ENCODE peak calls at places on chromosomes 2 and 18, in ten cellular contexts. O is stomach, G is DND-41, L is fibroblast of pulmonary artery, X is ovary, K is fibroblast of lung, T is psoas muscle, W is heart right ventricle, E is IMR-90, I is HCT116. A is an unnamed sample.
A peak's percentile ranks its signal among the peaks of the same experiment; 100 is the strongest.

GRCh38 chr18:38241736-38242135 is 676.1 kb upstream of the CELF4 start:
- DNase-seq in O (no peak), G (no peak), L (no peak), X (no peak), K (peak; percentile 18), T (no peak), W (no peak), E (no peak), I (no peak), A (no peak)

GRCh38 chr2:69304685-69305084 is 82.3 kb downstream of the GFPT1 start:
- DNase-seq in O (no peak), G (no peak), L (no peak), X (no peak), K (no peak), T (no peak), W (no peak), E (no peak), I (no peak), A (no peak)

GRCh38 chr2:13003500-13003899 is 286.8 kb downstream of the TRIB2 start:
- DNase-seq in O (no peak), G (no peak), L (peak; percentile 23), X (no peak), K (no peak), T (no peak), W (no peak), E (no peak), I (no peak), A (no peak)

GRCh38 chr18:48950536-48951447 is at the start of gene SMAD7:
- DNase-seq in O (peak; percentile 40), G (no peak), L (peak; percentile 41), X (peak; percentile 65), K (peak; percentile 46), T (no peak), W (peak; percentile 57), E (no peak), I (no peak), A (no peak)

GRCh38 chr2:159513745-159514144 is 102.6 kb downstream of the BAZ2B start:
- DNase-seq in O (no peak), G (no peak), L (no peak), X (no peak), K (no peak), T (no peak), W (no peak), E (no peak), I (no peak), A (no peak)

GRCh38 chr2:219449609-219450008 is 15.0 kb downstream of the SPEG start:
- DNase-seq in O (no peak), G (no peak), L (no peak), X (peak; percentile 9), K (no peak), T (peak; percentile 32), W (no peak), E (no peak), I (no peak), A (no peak)

GRCh38 chr2:113992090-113992489 is 102.2 kb downstream of the ACTR3 start:
- DNase-seq in O (no peak), G (no peak), L (peak; percentile 18), X (no peak), K (no peak), T (no peak), W (no peak), E (no peak), I (no peak), A (no peak)

GRCh38 chr2:127134833-127135830 is 28.2 kb upstream of the BIN1 start:
- DNase-seq in O (no peak), G (no peak), L (no peak), X (no peak), K (no peak), T (peak; percentile 70), W (no peak), E (no peak), I (no peak), A (no peak)

GRCh38 chr2:182667321-182667695 is 48.7 kb upstream of the DNAJC10 start:
- DNase-seq in O (no peak), G (no peak), L (no peak), X (no peak), K (no peak), T (no peak), W (no peak), E (no peak), I (no peak), A (no peak)

GRCh38 chr18:22470141-22470510 is 52.4 kb upstream of the CTAGE1 start:
- DNase-seq in O (no peak), G (no peak), L (peak; percentile 76), X (no peak), K (no peak), T (no peak), W (no peak), E (peak; percentile 69), I (no peak), A (no peak)

GRCh38 chr2:63819765-63820717 is 21.7 kb upstream of the UGP2 start:
- DNase-seq in O (no peak), G (no peak), L (peak; percentile 52), X (peak; percentile 33), K (peak; percentile 81), T (peak; percentile 75), W (no peak), E (peak; percentile 61), I (no peak), A (no peak)

GRCh38 chr2:20186078-20186854 is 38.7 kb downstream of the SDC1 start:
- DNase-seq in O (peak; percentile 56), G (no peak), L (no peak), X (no peak), K (no peak), T (no peak), W (no peak), E (peak; percentile 73), I (no peak), A (no peak)

GRCh38 chr18:3153107-3153704 is 66.6 kb downstream of the MYOM1 start:
- DNase-seq in O (no peak), G (no peak), L (peak; percentile 69), X (no peak), K (peak; percentile 55), T (no peak), W (no peak), E (no peak), I (no peak), A (no peak)

GRCh38 chr2:109204412-109204811 is 75.4 kb downstream of the SH3RF3 start:
- DNase-seq in O (no peak), G (no peak), L (no peak), X (no peak), K (no peak), T (no peak), W (no peak), E (no peak), I (no peak), A (no peak)

GRCh38 chr18:903703-904102 is 968 bp upstream of the ADCYAP1 start:
- DNase-seq in O (peak; percentile 35), G (peak; percentile 76), L (peak; percentile 65), X (no peak), K (peak; percentile 42), T (peak; percentile 68), W (peak; percentile 51), E (peak; percentile 10), I (no peak), A (peak; percentile 13)

GRCh38 chr2:24435391-24436316 is 55.4 kb upstream of the NCOA1 start:
- DNase-seq in O (peak; percentile 64), G (no peak), L (peak; percentile 82), X (peak; percentile 75), K (peak; percentile 84), T (peak; percentile 86), W (peak; percentile 48), E (peak; percentile 65), I (no peak), A (peak; percentile 69)
- H3K4me3 ChIP-seq in O (no peak overlapping the region), G (no peak overlapping the region), L (no peak overlapping the region), X (no peak overlapping the region), K (no peak overlapping the region), T (peak overlapping the region; percentile 40), W (peak overlapping the region; percentile 12), E (no peak overlapping the region), I (no peak overlapping the region), A (no peak overlapping the region)

DNA sequence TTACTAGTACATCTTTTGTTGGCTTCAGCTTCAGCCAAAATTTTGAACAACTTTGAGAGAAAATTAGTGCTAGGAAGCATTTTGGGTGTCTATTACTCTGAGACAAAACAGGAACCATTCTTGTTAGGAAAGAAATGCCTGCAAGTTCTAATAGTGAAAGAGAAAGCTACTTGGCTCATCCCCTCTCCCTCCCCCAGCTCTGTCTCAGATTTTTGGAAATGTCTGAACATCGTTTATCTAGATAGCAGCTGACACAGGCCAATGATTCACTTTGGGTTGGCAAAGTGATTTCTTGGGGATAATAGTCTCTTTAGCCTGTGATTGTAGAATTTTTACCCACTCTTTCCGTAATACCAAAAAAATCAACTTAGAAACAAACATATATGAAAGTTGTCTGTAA is 42.3 kb upstream of the PTPRM start:
- DNase-seq in O (no peak), G (no peak), L (peak; percentile 13), X (no peak), K (no peak), T (no peak), W (no peak), E (no peak), I (no peak), A (no peak)
- TF ChIP-seq CTCF in O (no peak), G (no peak), L (no peak), X (no peak), K (no peak), T (no peak), W (no peak), E (no peak), I (no peak), A (no peak)

DNA sequence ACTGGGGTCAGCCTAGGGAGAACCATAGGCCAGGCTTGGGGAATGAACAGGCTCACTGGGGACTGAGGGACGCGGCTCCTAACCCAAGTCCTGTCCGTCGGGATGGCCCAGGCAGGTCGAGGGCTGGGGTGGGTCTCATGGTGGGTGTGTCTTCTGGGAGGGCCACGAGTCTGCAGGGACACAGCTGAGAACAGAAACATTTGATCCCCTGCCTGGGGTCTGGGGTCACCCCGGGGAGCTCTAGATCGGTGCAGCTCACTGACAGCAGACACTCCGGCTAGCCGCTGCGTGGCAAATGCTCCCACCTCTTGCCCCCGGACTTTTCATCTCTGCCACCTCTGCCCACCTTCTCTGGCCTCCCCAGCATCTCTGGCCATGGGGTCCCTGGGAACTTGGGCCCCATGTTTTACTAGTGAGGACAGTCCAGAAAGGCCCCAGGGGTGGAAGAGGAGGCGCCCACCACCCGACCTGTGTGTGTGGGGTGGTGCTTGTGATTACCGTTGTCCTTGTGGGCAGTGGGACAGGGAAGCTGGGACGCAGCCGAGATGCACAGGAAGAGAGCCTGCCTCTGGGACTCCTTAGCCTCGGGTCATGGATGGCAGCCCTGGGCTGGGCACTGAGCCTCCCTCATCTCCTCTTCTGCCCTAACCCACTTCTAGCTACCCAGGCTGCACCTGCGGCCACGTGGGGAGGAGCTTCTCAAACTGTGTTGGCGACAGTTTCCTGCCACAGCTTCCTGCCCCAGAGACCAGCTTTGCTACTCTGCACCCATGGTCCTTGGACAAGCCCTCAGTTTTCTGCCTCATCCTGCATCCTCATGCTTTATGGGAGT is 4.9 kb downstream of the ZAP70 start:
- DNase-seq in O (peak; percentile 39), G (peak; percentile 93), L (no peak), X (no peak), K (no peak), T (peak; percentile 48), W (no peak), E (no peak), I (no peak), A (no peak)
- H3K4me3 ChIP-seq in O (no peak overlapping the region), G (no peak overlapping the region), L (no peak overlapping the region), X (no peak overlapping the region), K (no peak overlapping the region), T (no peak overlapping the region), W (no peak overlapping the region), E (no peak overlapping the region), I (no peak overlapping the region), A (no peak overlapping the region)

DNA sequence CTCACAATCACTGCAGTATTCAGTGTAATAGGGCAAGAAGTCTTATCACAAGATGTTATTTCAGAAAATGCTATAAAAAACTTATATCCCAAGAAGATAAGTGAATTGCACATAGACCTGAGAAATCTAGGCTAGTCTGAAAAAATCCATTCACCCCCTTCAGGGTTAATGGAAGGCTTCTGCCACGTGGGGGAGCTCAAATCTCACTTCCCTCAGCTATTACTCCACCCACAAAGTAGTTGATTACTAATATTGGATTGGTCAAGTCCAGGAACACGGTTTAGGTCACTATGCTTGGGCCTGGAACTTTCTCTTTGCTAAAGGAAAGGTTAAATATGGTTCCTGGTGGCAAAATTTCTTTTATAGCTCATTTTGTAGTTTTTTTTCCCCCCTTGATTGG is 51.2 kb upstream of the ADAM23 start:
- DNase-seq in O (no peak), G (peak; percentile 7), L (peak; percentile 68), X (no peak), K (peak; percentile 56), T (no peak), W (no peak), E (peak; percentile 54), I (peak; percentile 46), A (peak; percentile 25)
- TF ChIP-seq CTCF in O (no peak), G (peak; percentile 46), L (peak; percentile 57), X (no peak), K (peak; percentile 60), T (peak; percentile 50), W (peak; percentile 52), E (peak; percentile 67), I (peak; percentile 57), A (peak; percentile 74)